ENCODE peak calls at places on chromosomes 1 and 21, in nine cellular contexts. D is CD8-positive, alpha-beta T cell; R is colonic mucosa; E is fibroblast of the aortic adventitia; M is mucosa of descending colon; O is epithelial cell of proximal tubule; V is lower lobe of right lung; Z is fibroblast of pulmonary artery; B is cardiac muscle cell. U is an unnamed sample.

GRCh38 chr1:234613128-234613875 is 3.3 kb upstream of the IRF2BP2 start:
- DNase-seq in O (no peak), E (peak), D (no peak), M (peak), B (no peak), R (no peak), Z (peak), V (no peak), U (peak)

GRCh38 chr1:112263464-112263863 is 132.6 kb upstream of the CTTNBP2NL start:
- DNase-seq in V (no peak), D (no peak), R (no peak), O (no peak), M (no peak), E (peak), Z (peak), B (no peak), U (no peak)

GRCh38 chr1:77382361-77382760 is 100.5 kb downstream of the AK5 start:
- DNase-seq in Z (no peak), O (peak), R (no peak), M (no peak), D (no peak), E (no peak), B (no peak), V (no peak), U (no peak)

GRCh38 chr1:117061986-117062415 is 1.9 kb downstream of the TTF2 start:
- DNase-seq in B (no peak), V (no peak), Z (peak), M (no peak), O (peak), D (no peak), E (peak), R (no peak), U (no peak)

GRCh38 chr1:44724408-44725308 is 6.3 kb downstream of the RNU5D-1 start:
- DNase-seq in B (no peak), E (no peak), Z (no peak), V (no peak), O (no peak), M (no peak), R (no peak), D (no peak), U (peak)

GRCh38 chr1:116472431-116472961 is 98.3 kb downstream of the CD58 start:
- DNase-seq in R (peak), O (peak), V (no peak), M (no peak), Z (peak), E (peak), D (no peak), B (no peak), U (no peak)

GRCh38 chr1:17719874-17720273 is 35.3 kb upstream of the ACTL8 start:
- DNase-seq in B (no peak), O (no peak), Z (peak), D (no peak), E (peak), M (no peak), V (no peak), R (no peak), U (no peak)

GRCh38 chr1:148372731-148373130 is 110.4 kb downstream of the PPIAL4G start:
- DNase-seq in E (no peak), B (no peak), M (no peak), Z (no peak), V (no peak), R (peak), D (peak), O (no peak), U (no peak)

GRCh38 chr21:46474365-46474764 is 15.7 kb downstream of the DIP2A start:
- DNase-seq in D (no peak), Z (no peak), M (no peak), V (no peak), E (no peak), R (no peak), O (no peak), B (no peak), U (no peak)

GRCh38 chr1:168923521-168924136 is 182.9 kb upstream of the ATP1B1 start:
- DNase-seq in M (no peak), E (no peak), B (no peak), D (no peak), Z (peak), V (no peak), O (no peak), R (no peak), U (no peak)

GRCh38 chr1:206556047-206556747 is 48.9 kb downstream of the RASSF5 start:
- DNase-seq in Z (no peak), E (no peak), M (no peak), B (no peak), D (no peak), R (no peak), V (no peak), O (no peak), U (no peak)

GRCh38 chr1:85049735-85050166 is 1.5 kb upstream of the MCOLN3 start:
- DNase-seq in B (no peak), V (no peak), D (no peak), R (no peak), O (no peak), Z (no peak), M (no peak), E (no peak), U (no peak)

GRCh38 chr1:85047144-85047471 is 1.2 kb downstream of the MCOLN3 start:
- DNase-seq in O (no peak), M (no peak), B (no peak), E (no peak), R (no peak), V (no peak), D (no peak), Z (no peak), U (no peak)

GRCh38 chr1:85047472-85048295 is 616 bp downstream of the MCOLN3 start:
- DNase-seq in D (peak), M (no peak), B (no peak), R (peak), O (no peak), E (no peak), Z (peak), V (peak), U (no peak)

GRCh38 chr1:85048296-85049064 is at the start of gene MCOLN3:
- DNase-seq in E (no peak), B (peak), Z (no peak), O (no peak), V (peak), R (peak), D (peak), M (peak), U (no peak)
- H3K4me3 ChIP-seq in E (peak), B (peak), Z (no peak), O (peak), V (peak), R (peak), D (peak), M (peak), U (peak)

GRCh38 chr1:30540611-30541192 is 182.7 kb downstream of the MATN1 start:
- DNase-seq in M (no peak), V (no peak), Z (no peak), O (no peak), D (no peak), B (no peak), E (no peak), R (no peak), U (no peak)
- TF ChIP-seq CTCF in M (no peak), V (no peak), Z (no peak), O (no peak), D (no peak), B (no peak), E (no peak), R (no peak), U (no peak)

GRCh38 chr1:41497056-41497440 is 12.6 kb upstream of the EDN2 start:
- DNase-seq in O (no peak), D (no peak), B (no peak), M (peak), V (no peak), Z (no peak), R (no peak), E (no peak), U (no peak)
- H3K4me3 ChIP-seq in O (no peak), D (no peak), B (no peak), M (no peak), V (no peak), Z (no peak), R (no peak), E (no peak), U (no peak)

GRCh38 chr21:16330340-16331319 is 600.8 kb downstream of the USP25 start:
- DNase-seq in O (peak), Z (peak), V (no peak), B (peak), M (no peak), R (peak), D (no peak), E (peak), U (no peak)
- TF ChIP-seq CTCF in O (peak), Z (peak), V (peak), B (peak), M (peak), R (peak), D (peak), E (peak), U (peak)

GRCh38 chr1:39195166-39196111 is 9.1 kb upstream of the MACF1 start:
- DNase-seq in R (no peak), O (no peak), Z (no peak), E (peak), V (no peak), D (no peak), B (no peak), M (no peak), U (peak)

GRCh38 chr1:39194398-39195051 is 10.0 kb upstream of the MACF1 start:
- DNase-seq in E (no peak), O (no peak), V (no peak), B (no peak), M (no peak), R (no peak), D (no peak), Z (no peak), U (no peak)

GRCh38 chr1:39199593-39199992 is 4.9 kb upstream of the MACF1 start:
- DNase-seq in B (no peak), E (no peak), O (no peak), M (no peak), V (no peak), R (no peak), Z (no peak), D (no peak), U (no peak)

GRCh38 chr1:39196244-39197215 is 8.0 kb upstream of the MACF1 start:
- DNase-seq in Z (peak), V (no peak), O (no peak), E (peak), R (no peak), D (peak), M (no peak), B (no peak), U (peak)
- H3K4me3 ChIP-seq in Z (no peak), V (no peak), O (no peak), E (no peak), R (no peak), D (peak), M (no peak), B (no peak), U (no peak)

GRCh38 chr1:219299420-219299819 is 125.7 kb downstream of the LYPLAL1 start:
- DNase-seq in D (no peak), M (no peak), O (no peak), V (no peak), R (no peak), E (peak), Z (no peak), B (no peak), U (no peak)

GRCh38 chr1:219302697-219303096 is 129.0 kb downstream of the LYPLAL1 start:
- DNase-seq in D (no peak), V (no peak), O (no peak), Z (peak), R (no peak), B (no peak), M (no peak), E (peak), U (no peak)

GRCh38 chr1:219310181-219310728 is 136.6 kb downstream of the LYPLAL1 start:
- DNase-seq in E (peak), R (no peak), V (no peak), Z (no peak), B (no peak), M (no peak), O (no peak), D (no peak), U (no peak)

GRCh38 chr1:219308367-219308766 is 134.7 kb downstream of the LYPLAL1 start:
- DNase-seq in M (no peak), Z (no peak), O (no peak), E (no peak), D (no peak), V (no peak), R (no peak), B (no peak), U (no peak)

GRCh38 chr1:219304227-219305226 is 130.8 kb downstream of the LYPLAL1 start:
- DNase-seq in D (no peak), M (no peak), R (no peak), V (no peak), B (no peak), Z (peak), E (peak), O (peak), U (no peak)
- TF ChIP-seq CTCF in D (no peak), M (no peak), R (no peak), V (no peak), B (no peak), Z (no peak), E (no peak), O (peak), U (no peak)

GRCh38 chr21:26966978-26967913 is at the start of gene ADAMTS5:
- DNase-seq in Z (peak), M (peak), E (peak), B (peak), O (peak), V (peak), D (no peak), R (peak), U (peak)

GRCh38 chr21:26964379-26964778 is 2.5 kb downstream of the ADAMTS5 start:
- DNase-seq in Z (no peak), V (no peak), B (no peak), M (peak), D (no peak), E (peak), O (no peak), R (peak), U (no peak)

GRCh38 chr21:26966360-26966977 is 419 bp downstream of the ADAMTS5 start:
- DNase-seq in R (no peak), M (peak), D (no peak), B (peak), Z (peak), O (no peak), E (peak), V (peak), U (no peak)

GRCh38 chr21:26965091-26965566 is 1.8 kb downstream of the ADAMTS5 start:
- DNase-seq in B (no peak), Z (no peak), R (no peak), D (no peak), V (no peak), M (no peak), E (no peak), O (no peak), U (no peak)

GRCh38 chr21:26965567-26966359 is 1.1 kb downstream of the ADAMTS5 start:
- DNase-seq in D (no peak), M (peak), O (no peak), B (peak), R (peak), V (peak), E (peak), Z (no peak), U (no peak)
- H3K4me3 ChIP-seq in D (no peak), M (peak), O (peak), B (peak), R (peak), V (peak), E (peak), Z (peak), U (peak)

DNA sequence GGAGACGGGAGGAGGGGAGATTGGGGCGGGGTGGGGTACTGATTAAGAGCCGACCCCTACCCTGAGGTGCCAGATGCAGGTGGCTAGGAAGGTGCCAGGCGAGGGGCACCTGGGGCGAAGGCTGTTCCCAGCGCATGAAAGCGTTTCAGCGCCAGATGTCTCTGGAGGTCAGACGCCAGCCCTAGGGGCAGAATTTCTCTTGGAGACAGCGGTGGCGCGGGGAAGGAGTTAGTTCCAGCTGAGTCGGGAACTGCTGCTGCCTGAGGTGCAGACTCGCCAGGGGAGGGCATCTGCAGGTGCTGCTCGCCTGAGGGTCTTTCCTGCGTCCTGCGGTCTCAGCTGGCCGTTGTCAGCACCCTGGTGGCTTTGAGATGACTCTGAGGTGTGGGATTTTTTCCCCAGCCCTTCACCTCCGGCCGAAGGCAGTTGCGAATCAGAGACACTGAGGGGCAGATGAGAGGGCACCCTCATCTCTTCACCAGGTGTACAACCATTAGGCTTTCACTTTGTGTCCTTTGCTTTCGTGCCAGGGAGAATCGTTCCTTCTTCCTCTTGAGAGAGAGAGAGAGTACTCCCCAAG is 539 bp downstream of the CGN start:
- DNase-seq in E (no peak), D (no peak), V (peak), R (peak), O (no peak), Z (no peak), M (peak), B (peak), U (peak)
- TF ChIP-seq CTCF in E (peak), D (no peak), V (no peak), R (no peak), O (no peak), Z (peak), M (no peak), B (peak), U (no peak)

DNA sequence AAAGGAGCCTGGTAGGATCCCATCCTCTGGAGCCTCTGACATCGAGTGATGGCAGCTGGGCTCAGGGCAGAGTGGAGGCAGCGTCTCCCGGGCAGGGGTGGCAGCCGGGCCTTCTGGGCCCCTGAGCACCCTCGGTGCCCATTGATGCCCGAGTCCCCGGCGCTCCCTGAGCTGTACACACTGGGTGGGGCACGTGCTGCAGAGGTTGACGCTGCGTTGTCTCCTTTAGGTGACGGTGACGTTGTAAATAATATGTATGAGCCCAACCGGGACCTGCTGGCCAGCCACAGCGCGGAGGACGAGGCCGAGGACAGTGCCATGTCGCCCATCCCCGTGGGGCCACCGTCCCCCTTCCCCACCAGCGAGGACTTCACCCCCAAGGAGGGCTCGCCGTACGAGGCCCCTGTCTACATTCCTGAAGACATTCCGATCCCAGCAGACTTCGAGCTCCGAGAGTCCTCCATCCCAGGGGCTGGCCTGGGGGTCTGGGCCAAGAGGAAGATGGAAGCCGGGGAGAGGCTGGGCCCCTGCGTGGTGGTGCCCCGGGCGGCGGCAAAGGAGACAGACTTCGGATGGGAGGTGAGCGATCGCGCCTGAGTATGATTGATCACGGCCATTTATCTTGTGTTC is 117.0 kb downstream of the PRDM16 start:
- DNase-seq in V (no peak), D (no peak), Z (no peak), E (no peak), O (no peak), B (no peak), R (no peak), M (no peak), U (no peak)
- H3K4me3 ChIP-seq in V (no peak), D (no peak), Z (no peak), E (no peak), O (no peak), B (no peak), R (no peak), M (no peak), U (no peak)

GRCh38 chr1:208461680-208462079 is 217.5 kb upstream of the PLXNA2 start:
- DNase-seq in O (no peak), V (no peak), B (no peak), Z (no peak), M (no peak), D (no peak), R (no peak), E (no peak), U (no peak)
- TF ChIP-seq CTCF in O (peak), V (peak), B (no peak), Z (peak), M (no peak), D (no peak), R (no peak), E (no peak), U (peak)

U was measured in HL-60.